ENCODE peak calls at places on chromosomes 11 and 22, in seven cellular contexts. V, K, U, T, B, E and I are unnamed samples.

GRCh38 chr22:28231423-28231822 is 312.4 kb upstream of the PITPNB start:
- DNase-seq in E (peak; percentile 39), T (peak; percentile 13), B (no peak), K (no peak), V (no peak), U (peak; percentile 56), I (no peak)

GRCh38 chr11:128968916-128969315 is 26.2 kb upstream of the TP53AIP1 start:
- DNase-seq in B (no peak), K (no peak), E (no peak), V (no peak), U (no peak), T (no peak), I (no peak)

GRCh38 chr11:1236316-1237127 is 13.7 kb downstream of the MUC5B start:
- DNase-seq in K (no peak), T (no peak), B (no peak), V (no peak), E (no peak), U (no peak), I (no peak)

GRCh38 chr11:133228406-133229330 is 303.6 kb downstream of the OPCML start:
- DNase-seq in T (no peak), U (no peak), V (no peak), B (no peak), E (no peak), K (no peak), I (no peak)

GRCh38 chr11:73889019-73889418 is 12.2 kb downstream of the PAAF1 start:
- DNase-seq in E (peak; percentile 71), B (no peak), V (no peak), T (no peak), K (no peak), U (peak; percentile 20), I (no peak)

GRCh38 chr11:2926611-2927492 is 2.4 kb downstream of the PHLDA2 start:
- DNase-seq in K (no peak), B (no peak), U (no peak), V (no peak), T (no peak), E (no peak), I (no peak)

GRCh38 chr11:28833670-28834069 is 725.5 kb downstream of the METTL15 start:
- DNase-seq in B (no peak), U (peak; percentile 98), K (no peak), E (peak; percentile 72), T (no peak), V (no peak), I (no peak)

GRCh38 chr11:24738972-24739371 is 242.1 kb downstream of the LUZP2 start:
- DNase-seq in T (no peak), U (no peak), B (no peak), V (no peak), K (no peak), E (no peak), I (no peak)

GRCh38 chr11:14424096-14424495 is 65.1 kb upstream of the RRAS2 start:
- DNase-seq in E (peak; percentile 82), K (no peak), V (no peak), U (peak; percentile 41), B (no peak), T (no peak), I (no peak)

GRCh38 chr22:47064016-47064415 is 301.6 kb downstream of the TBC1D22A start:
- DNase-seq in V (no peak), B (no peak), T (no peak), K (no peak), E (no peak), U (no peak), I (peak; percentile 36)

GRCh38 chr22:20777420-20778177 is 3.7 kb downstream of the SERPIND1 start:
- DNase-seq in K (peak; percentile 88), B (no peak), U (peak; percentile 95), T (peak; percentile 85), E (peak; percentile 94), V (no peak), I (no peak)

GRCh38 chr22:44242946-44243724 is 62.4 kb downstream of the PARVG start:
- DNase-seq in U (no peak), T (no peak), K (no peak), B (no peak), E (no peak), V (no peak), I (peak; percentile 41)